ENCODE peak calls at places on chromosomes 13 and 19, in eight cellular contexts. One of them, this sample, is unnamed.

GRCh38 chr13:98335721-98336120 is 158.7 kb upstream of the RNF113B start:
- DNase-seq in stimulated activated CD4-positive, alpha-beta T cell treated with anti-CD3 and anti-CD28 coated beads, Interleukin-1b, Interleukin-23, amount 100 ng/mL, for 1 hour: no peak
- DNase-seq in AG04449: no peak
- DNase-seq in foreskin fibroblast: no peak
- DNase-seq in stimulated activated CD8-positive, alpha-beta memory T cell treated with anti-CD3 and anti-CD28 coated beads, Interleukin-15, amount 100 ng/mL, for 24 hours: no peak
- DNase-seq in GF-D8: no peak
- DNase-seq in CD4-positive, alpha-beta memory T cell: no peak
- DNase-seq in activated T-helper 1 cell treated with Interleukin-2 at 50 U/mL for 16 hours: no peak
- DNase-seq in this sample: no peak

GRCh38 chr19:46850228-46851203 is at the start of gene AP2S1:
- DNase-seq in stimulated activated CD4-positive, alpha-beta T cell treated with anti-CD3 and anti-CD28 coated beads, Interleukin-1b, Interleukin-23, amount 100 ng/mL, for 1 hour: peak; percentile 79
- DNase-seq in AG04449: peak; percentile 95
- DNase-seq in foreskin fibroblast: peak; percentile 98
- DNase-seq in stimulated activated CD8-positive, alpha-beta memory T cell treated with anti-CD3 and anti-CD28 coated beads, Interleukin-15, amount 100 ng/mL, for 24 hours: peak; percentile 63
- DNase-seq in GF-D8: peak; percentile 96
- DNase-seq in CD4-positive, alpha-beta memory T cell: peak; percentile 95
- DNase-seq in activated T-helper 1 cell treated with Interleukin-2 at 50 U/mL for 16 hours: peak; percentile 85
- DNase-seq in this sample: peak; percentile 85

GRCh38 chr19:55690109-55690768 is 15.2 kb downstream of the EPN1 start:
- DNase-seq in stimulated activated CD4-positive, alpha-beta T cell treated with anti-CD3 and anti-CD28 coated beads, Interleukin-1b, Interleukin-23, amount 100 ng/mL, for 1 hour: no peak
- DNase-seq in AG04449: no peak
- DNase-seq in foreskin fibroblast: no peak
- DNase-seq in stimulated activated CD8-positive, alpha-beta memory T cell treated with anti-CD3 and anti-CD28 coated beads, Interleukin-15, amount 100 ng/mL, for 24 hours: no peak
- DNase-seq in GF-D8: no peak
- DNase-seq in CD4-positive, alpha-beta memory T cell: no peak
- DNase-seq in activated T-helper 1 cell treated with Interleukin-2 at 50 U/mL for 16 hours: no peak
- DNase-seq in this sample: no peak

GRCh38 chr19:10095948-10096614 is 6.4 kb downstream of the ANGPTL6 start:
- DNase-seq in stimulated activated CD4-positive, alpha-beta T cell treated with anti-CD3 and anti-CD28 coated beads, Interleukin-1b, Interleukin-23, amount 100 ng/mL, for 1 hour: peak; percentile 79
- DNase-seq in AG04449: no peak
- DNase-seq in foreskin fibroblast: peak; percentile 92
- DNase-seq in stimulated activated CD8-positive, alpha-beta memory T cell treated with anti-CD3 and anti-CD28 coated beads, Interleukin-15, amount 100 ng/mL, for 24 hours: peak; percentile 88
- DNase-seq in GF-D8: peak; percentile 76
- DNase-seq in CD4-positive, alpha-beta memory T cell: peak; percentile 94
- DNase-seq in activated T-helper 1 cell treated with Interleukin-2 at 50 U/mL for 16 hours: peak; percentile 89
- DNase-seq in this sample: peak; percentile 83

GRCh38 chr13:104025303-104025702 is 959.1 kb upstream of the SLC10A2 start:
- DNase-seq in stimulated activated CD4-positive, alpha-beta T cell treated with anti-CD3 and anti-CD28 coated beads, Interleukin-1b, Interleukin-23, amount 100 ng/mL, for 1 hour: no peak
- DNase-seq in AG04449: no peak
- DNase-seq in foreskin fibroblast: no peak
- DNase-seq in stimulated activated CD8-positive, alpha-beta memory T cell treated with anti-CD3 and anti-CD28 coated beads, Interleukin-15, amount 100 ng/mL, for 24 hours: no peak
- DNase-seq in GF-D8: no peak
- DNase-seq in CD4-positive, alpha-beta memory T cell: no peak
- DNase-seq in activated T-helper 1 cell treated with Interleukin-2 at 50 U/mL for 16 hours: no peak
- DNase-seq in this sample: no peak

GRCh38 chr13:20232556-20233277 is 598 bp upstream of the GJB6 start:
- DNase-seq in stimulated activated CD4-positive, alpha-beta T cell treated with anti-CD3 and anti-CD28 coated beads, Interleukin-1b, Interleukin-23, amount 100 ng/mL, for 1 hour: no peak
- DNase-seq in AG04449: no peak
- DNase-seq in foreskin fibroblast: no peak
- DNase-seq in stimulated activated CD8-positive, alpha-beta memory T cell treated with anti-CD3 and anti-CD28 coated beads, Interleukin-15, amount 100 ng/mL, for 24 hours: no peak
- DNase-seq in GF-D8: no peak
- DNase-seq in CD4-positive, alpha-beta memory T cell: no peak
- DNase-seq in activated T-helper 1 cell treated with Interleukin-2 at 50 U/mL for 16 hours: no peak
- DNase-seq in this sample: no peak

GRCh38 chr19:17069249-17069648 is 6.0 kb downstream of the HAUS8 start:
- DNase-seq in stimulated activated CD4-positive, alpha-beta T cell treated with anti-CD3 and anti-CD28 coated beads, Interleukin-1b, Interleukin-23, amount 100 ng/mL, for 1 hour: no peak
- DNase-seq in AG04449: no peak
- DNase-seq in foreskin fibroblast: no peak
- DNase-seq in stimulated activated CD8-positive, alpha-beta memory T cell treated with anti-CD3 and anti-CD28 coated beads, Interleukin-15, amount 100 ng/mL, for 24 hours: no peak
- DNase-seq in GF-D8: no peak
- DNase-seq in CD4-positive, alpha-beta memory T cell: no peak
- DNase-seq in activated T-helper 1 cell treated with Interleukin-2 at 50 U/mL for 16 hours: no peak
- DNase-seq in this sample: no peak

GRCh38 chr13:42028113-42028799 is 20.2 kb upstream of the DGKH start:
- DNase-seq in stimulated activated CD4-positive, alpha-beta T cell treated with anti-CD3 and anti-CD28 coated beads, Interleukin-1b, Interleukin-23, amount 100 ng/mL, for 1 hour: no peak
- DNase-seq in AG04449: no peak
- DNase-seq in foreskin fibroblast: no peak
- DNase-seq in stimulated activated CD8-positive, alpha-beta memory T cell treated with anti-CD3 and anti-CD28 coated beads, Interleukin-15, amount 100 ng/mL, for 24 hours: no peak
- DNase-seq in GF-D8: no peak
- DNase-seq in CD4-positive, alpha-beta memory T cell: no peak
- DNase-seq in activated T-helper 1 cell treated with Interleukin-2 at 50 U/mL for 16 hours: no peak
- DNase-seq in this sample: no peak

GRCh38 chr13:113547248-113547971 is 37.1 kb upstream of the TFDP1 start:
- DNase-seq in stimulated activated CD4-positive, alpha-beta T cell treated with anti-CD3 and anti-CD28 coated beads, Interleukin-1b, Interleukin-23, amount 100 ng/mL, for 1 hour: no peak
- DNase-seq in AG04449: no peak
- DNase-seq in foreskin fibroblast: peak; percentile 12
- DNase-seq in stimulated activated CD8-positive, alpha-beta memory T cell treated with anti-CD3 and anti-CD28 coated beads, Interleukin-15, amount 100 ng/mL, for 24 hours: no peak
- DNase-seq in GF-D8: no peak
- DNase-seq in CD4-positive, alpha-beta memory T cell: no peak
- DNase-seq in activated T-helper 1 cell treated with Interleukin-2 at 50 U/mL for 16 hours: no peak
- DNase-seq in this sample: no peak

GRCh38 chr13:47332149-47332548 is 435.3 kb upstream of the HTR2A start:
- DNase-seq in stimulated activated CD4-positive, alpha-beta T cell treated with anti-CD3 and anti-CD28 coated beads, Interleukin-1b, Interleukin-23, amount 100 ng/mL, for 1 hour: no peak
- DNase-seq in AG04449: no peak
- DNase-seq in foreskin fibroblast: peak; percentile 53
- DNase-seq in stimulated activated CD8-positive, alpha-beta memory T cell treated with anti-CD3 and anti-CD28 coated beads, Interleukin-15, amount 100 ng/mL, for 24 hours: no peak
- DNase-seq in GF-D8: no peak
- DNase-seq in CD4-positive, alpha-beta memory T cell: no peak
- DNase-seq in activated T-helper 1 cell treated with Interleukin-2 at 50 U/mL for 16 hours: no peak
- DNase-seq in this sample: no peak

GRCh38 chr13:98350746-98351330 is 173.8 kb upstream of the RNF113B start:
- DNase-seq in stimulated activated CD4-positive, alpha-beta T cell treated with anti-CD3 and anti-CD28 coated beads, Interleukin-1b, Interleukin-23, amount 100 ng/mL, for 1 hour: no peak
- DNase-seq in AG04449: no peak
- DNase-seq in foreskin fibroblast: no peak
- DNase-seq in stimulated activated CD8-positive, alpha-beta memory T cell treated with anti-CD3 and anti-CD28 coated beads, Interleukin-15, amount 100 ng/mL, for 24 hours: no peak
- DNase-seq in GF-D8: no peak
- DNase-seq in CD4-positive, alpha-beta memory T cell: no peak
- DNase-seq in activated T-helper 1 cell treated with Interleukin-2 at 50 U/mL for 16 hours: no peak
- DNase-seq in this sample: no peak

GRCh38 chr19:57437931-57438330 is 2.8 kb downstream of the ZNF749 start:
- DNase-seq in stimulated activated CD4-positive, alpha-beta T cell treated with anti-CD3 and anti-CD28 coated beads, Interleukin-1b, Interleukin-23, amount 100 ng/mL, for 1 hour: no peak
- DNase-seq in AG04449: no peak
- DNase-seq in foreskin fibroblast: peak; percentile 23
- DNase-seq in stimulated activated CD8-positive, alpha-beta memory T cell treated with anti-CD3 and anti-CD28 coated beads, Interleukin-15, amount 100 ng/mL, for 24 hours: no peak
- DNase-seq in GF-D8: no peak
- DNase-seq in CD4-positive, alpha-beta memory T cell: no peak
- DNase-seq in activated T-helper 1 cell treated with Interleukin-2 at 50 U/mL for 16 hours: no peak
- DNase-seq in this sample: no peak

GRCh38 chr13:90493667-90494066 is 853.8 kb upstream of the MIR17HG start:
- DNase-seq in stimulated activated CD4-positive, alpha-beta T cell treated with anti-CD3 and anti-CD28 coated beads, Interleukin-1b, Interleukin-23, amount 100 ng/mL, for 1 hour: no peak
- DNase-seq in AG04449: no peak
- DNase-seq in foreskin fibroblast: no peak
- DNase-seq in stimulated activated CD8-positive, alpha-beta memory T cell treated with anti-CD3 and anti-CD28 coated beads, Interleukin-15, amount 100 ng/mL, for 24 hours: no peak
- DNase-seq in GF-D8: no peak
- DNase-seq in CD4-positive, alpha-beta memory T cell: no peak
- DNase-seq in activated T-helper 1 cell treated with Interleukin-2 at 50 U/mL for 16 hours: no peak
- DNase-seq in this sample: no peak

GRCh38 chr13:112210401-112210800 is 143.5 kb downstream of the SOX1 start:
- DNase-seq in stimulated activated CD4-positive, alpha-beta T cell treated with anti-CD3 and anti-CD28 coated beads, Interleukin-1b, Interleukin-23, amount 100 ng/mL, for 1 hour: no peak
- DNase-seq in AG04449: no peak
- DNase-seq in foreskin fibroblast: no peak
- DNase-seq in stimulated activated CD8-positive, alpha-beta memory T cell treated with anti-CD3 and anti-CD28 coated beads, Interleukin-15, amount 100 ng/mL, for 24 hours: no peak
- DNase-seq in GF-D8: no peak
- DNase-seq in CD4-positive, alpha-beta memory T cell: no peak
- DNase-seq in activated T-helper 1 cell treated with Interleukin-2 at 50 U/mL for 16 hours: no peak
- DNase-seq in this sample: no peak